ENCODE peak calls at places on chromosomes 6 and 20, in eight cellular contexts. D, C, P, O, A, R, V and Q are unnamed samples.

GRCh38 chr6:7914991-7915789 is 4.6 kb upstream of the TXNDC5 start:
- DNase-seq in D (peak), C (no peak), P (peak), O (no peak), A (peak), R (no peak), V (no peak), Q (no peak)

GRCh38 chr6:91708534-91708933 is 1121.7 kb upstream of the MAP3K7 start:
- DNase-seq in D (peak), C (no peak), P (no peak), O (no peak), A (no peak), R (no peak), V (no peak), Q (no peak)

GRCh38 chr20:29873946-29874345 is 1383.5 kb upstream of the DEFB115 start:
- DNase-seq in D (peak), C (no peak), P (peak), O (peak), A (peak), R (peak), V (no peak), Q (peak)

GRCh38 chr6:26031595-26032386 is 55.4 kb upstream of the HFE start:
- DNase-seq in D (peak), C (peak), P (peak), O (peak), A (peak), R (peak), V (no peak), Q (peak)

GRCh38 chr20:61846741-61847419 is 218.8 kb downstream of the TAF4 start:
- DNase-seq in D (no peak), C (no peak), P (no peak), O (no peak), A (no peak), R (no peak), V (no peak), Q (no peak)

GRCh38 chr6:73579851-73580246 is 59.0 kb upstream of the EEF1A1 start:
- DNase-seq in D (peak), C (no peak), P (peak), O (peak), A (peak), R (no peak), V (no peak), Q (no peak)

GRCh38 chr6:5995705-5996686 is 10.7 kb downstream of the NRN1 start:
- DNase-seq in D (peak), C (no peak), P (peak), O (peak), A (peak), R (peak), V (no peak), Q (peak)

GRCh38 chr20:63931735-63932134 is 24.5 kb downstream of the UCKL1 start:
- DNase-seq in D (no peak), C (no peak), P (no peak), O (no peak), A (no peak), R (no peak), V (no peak), Q (no peak)

GRCh38 chr6:18100296-18100695 is 22.2 kb downstream of the NHLRC1 start:
- DNase-seq in D (no peak), C (no peak), P (no peak), O (no peak), A (no peak), R (no peak), V (no peak), Q (no peak)

GRCh38 chr6:157840776-157841175 is 17.7 kb downstream of the SNX9 start:
- DNase-seq in D (peak), C (no peak), P (peak), O (no peak), A (no peak), R (no peak), V (no peak), Q (no peak)

GRCh38 chr6:138052783-138053182 is 54.4 kb downstream of the PERP start:
- DNase-seq in D (peak), C (no peak), P (no peak), O (no peak), A (no peak), R (no peak), V (no peak), Q (no peak)

GRCh38 chr6:7879043-7879442 is 31.5 kb downstream of the TXNDC5 start:
- DNase-seq in D (no peak), C (no peak), P (no peak), O (no peak), A (no peak), R (no peak), V (no peak), Q (no peak)

GRCh38 chr6:145815351-145815772 is 767 bp upstream of the FBXO30 start:
- DNase-seq in D (peak), C (no peak), P (peak), O (peak), A (no peak), R (peak), V (no peak), Q (no peak)

GRCh38 chr6:111808493-111808892 is 64.8 kb downstream of the FYN start:
- DNase-seq in D (no peak), C (no peak), P (no peak), O (no peak), A (no peak), R (no peak), V (no peak), Q (no peak)